ENCODE peak calls at places on chromosomes 12 and 14, in seven cellular contexts. H is cardiac muscle cell, S is ovary, N is transverse colon, W is mucosa of descending colon, G is fibroblast of lung, E is right lobe of liver. O is an unnamed sample.
A peak's percentile ranks its signal among the peaks of the same experiment; 100 is the strongest.

GRCh38 chr14:71554959-71555612 is 377.1 kb upstream of the RGS6 start:
- DNase-seq in H (no peak), S (no peak), N (no peak), W (no peak), G (no peak), E (no peak), O (no peak)

GRCh38 chr12:32126720-32127119 is 20.1 kb downstream of the BICD1 start:
- DNase-seq in H (no peak), S (no peak), N (no peak), W (no peak), G (peak; percentile 93), E (no peak), O (no peak)

GRCh38 chr14:31934767-31935266 is 142.3 kb upstream of the ARHGAP5 start:
- DNase-seq in H (peak; percentile 81), S (peak; percentile 42), N (peak; percentile 67), W (peak; percentile 60), G (peak; percentile 63), E (no peak), O (peak; percentile 63)

GRCh38 chr12:13499008-13499407 is 302.5 kb downstream of the EMP1 start:
- DNase-seq in H (no peak), S (no peak), N (no peak), W (no peak), G (no peak), E (no peak), O (no peak)

GRCh38 chr12:99767809-99768208 is 120.3 kb downstream of the GARIN6 start:
- DNase-seq in H (peak; percentile 40), S (no peak), N (no peak), W (no peak), G (peak; percentile 24), E (no peak), O (no peak)

GRCh38 chr12:6551063-6551461 is 4.8 kb downstream of the IFFO1 start:
- DNase-seq in H (no peak), S (no peak), N (peak; percentile 55), W (peak; percentile 67), G (peak; percentile 22), E (peak; percentile 64), O (no peak)

GRCh38 chr14:67996235-67996634 is 176.7 kb downstream of the RAD51B start:
- DNase-seq in H (no peak), S (no peak), N (no peak), W (no peak), G (no peak), E (no peak), O (no peak)

GRCh38 chr14:75282166-75282547 is 3.5 kb downstream of the FOS start:
- DNase-seq in H (peak; percentile 73), S (no peak), N (peak; percentile 59), W (no peak), G (peak; percentile 15), E (no peak), O (no peak)

GRCh38 chr12:71865166-71865713 is 25.7 kb downstream of the TBC1D15 start:
- DNase-seq in H (peak; percentile 82), S (no peak), N (no peak), W (no peak), G (peak; percentile 95), E (no peak), O (peak; percentile 11)

GRCh38 chr12:121719926-121720414 is 7.4 kb downstream of the TMEM120B start:
- DNase-seq in H (peak; percentile 71), S (no peak), N (no peak), W (no peak), G (peak; percentile 93), E (no peak), O (no peak)

GRCh38 chr14:54105898-54106297 is 149.3 kb upstream of the BMP4 start:
- DNase-seq in H (no peak), S (no peak), N (no peak), W (no peak), G (no peak), E (no peak), O (no peak)

GRCh38 chr12:8780389-8780788 is 42.0 kb upstream of the A2ML1 start:
- DNase-seq in H (peak; percentile 52), S (no peak), N (no peak), W (no peak), G (peak; percentile 38), E (no peak), O (no peak)

GRCh38 chr12:51976376-51977160 is 25.1 kb downstream of the ACVR1B start:
- DNase-seq in H (peak; percentile 97), S (no peak), N (no peak), W (no peak), G (peak; percentile 76), E (no peak), O (no peak)

GRCh38 chr14:93269341-93270068 is 62.4 kb downstream of the UBR7 start:
- DNase-seq in H (peak; percentile 33), S (no peak), N (no peak), W (no peak), G (peak; percentile 76), E (no peak), O (no peak)

GRCh38 chr14:78721756-78722455 is 551.7 kb downstream of the NRXN3 start:
- DNase-seq in H (no peak), S (no peak), N (no peak), W (no peak), G (no peak), E (no peak), O (no peak)

GRCh38 chr12:19546027-19546426 is 106.7 kb downstream of the AEBP2 start:
- DNase-seq in H (peak; percentile 82), S (no peak), N (no peak), W (no peak), G (peak; percentile 29), E (no peak), O (no peak)

GRCh38 chr12:79782197-79782890 is 91.6 kb upstream of the PAWR start:
- DNase-seq in H (peak; percentile 71), S (no peak), N (no peak), W (no peak), G (peak; percentile 87), E (no peak), O (no peak)

GRCh38 chr12:124296295-124296915 is 1.5 kb downstream of the RFLNA start:
- DNase-seq in H (no peak), S (no peak), N (peak; percentile 86), W (peak; percentile 88), G (no peak), E (peak; percentile 43), O (no peak)

GRCh38 chr14:72679591-72680151 is 214.2 kb downstream of the DPF3 start:
- DNase-seq in H (peak; percentile 5), S (no peak), N (no peak), W (no peak), G (peak; percentile 42), E (no peak), O (peak; percentile 51)

DNA sequence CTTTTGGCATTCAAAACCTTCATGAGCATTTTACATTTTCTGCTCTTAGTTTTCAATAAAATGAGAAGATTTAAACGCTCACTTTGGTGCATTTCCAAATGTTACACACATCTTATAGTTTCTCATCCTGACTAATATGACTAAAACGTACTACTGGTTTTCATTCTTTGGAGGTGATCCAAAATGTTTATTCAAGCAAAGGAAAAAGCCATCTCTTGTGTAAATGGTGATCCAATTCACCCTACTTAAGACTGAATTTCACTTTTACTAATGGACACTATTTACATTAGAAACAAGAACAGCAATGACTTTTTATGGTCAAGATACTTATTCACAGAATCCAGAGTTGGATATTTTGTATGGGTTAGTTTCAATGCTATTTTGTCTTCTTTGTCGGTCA is 86.6 kb downstream of the KITLG start:
- DNase-seq in H (peak; percentile 84), S (no peak), N (no peak), W (no peak), G (peak; percentile 92), E (no peak), O (no peak)
- H3K4me3 ChIP-seq in H (no peak overlapping the region), S (no peak overlapping the region), N (no peak overlapping the region), W (no peak overlapping the region), G (no peak overlapping the region), E (no peak overlapping the region), O (no peak overlapping the region)

DNA sequence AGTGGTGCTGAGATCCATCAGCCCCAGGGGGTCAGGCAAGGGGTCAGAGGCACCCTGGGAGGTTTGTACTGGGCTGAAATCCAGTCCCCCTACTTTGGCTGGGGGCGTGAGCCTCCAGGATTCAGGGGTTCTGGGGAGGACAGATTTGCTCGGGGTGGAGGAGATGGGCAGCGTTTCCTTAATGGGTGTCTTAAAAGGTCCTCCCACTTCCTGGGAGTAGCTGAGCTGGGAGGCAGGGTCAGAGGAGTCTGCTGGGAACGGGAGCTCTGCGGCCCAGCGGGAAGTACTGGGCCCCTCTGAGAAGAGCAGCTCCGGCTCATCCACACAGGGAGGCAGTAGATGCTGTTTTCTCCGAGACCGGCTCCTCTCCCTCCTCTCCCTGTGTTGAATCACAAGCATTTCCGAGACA is 2.1 kb upstream of the TEX52 start:
- DNase-seq in H (no peak), S (peak; percentile 69), N (no peak), W (no peak), G (no peak), E (no peak), O (no peak)
- H3K36me3 ChIP-seq in H (no peaks in the 10 kb centered on the region), S (no peaks in the 10 kb centered on the region), N (no peaks in the 10 kb centered on the region), W (no peaks in the 10 kb centered on the region), G (no peaks in the 10 kb centered on the region), E (no peaks in the 10 kb centered on the region), O (peaks cover 47% of the 10 kb centered on the region)

DNA sequence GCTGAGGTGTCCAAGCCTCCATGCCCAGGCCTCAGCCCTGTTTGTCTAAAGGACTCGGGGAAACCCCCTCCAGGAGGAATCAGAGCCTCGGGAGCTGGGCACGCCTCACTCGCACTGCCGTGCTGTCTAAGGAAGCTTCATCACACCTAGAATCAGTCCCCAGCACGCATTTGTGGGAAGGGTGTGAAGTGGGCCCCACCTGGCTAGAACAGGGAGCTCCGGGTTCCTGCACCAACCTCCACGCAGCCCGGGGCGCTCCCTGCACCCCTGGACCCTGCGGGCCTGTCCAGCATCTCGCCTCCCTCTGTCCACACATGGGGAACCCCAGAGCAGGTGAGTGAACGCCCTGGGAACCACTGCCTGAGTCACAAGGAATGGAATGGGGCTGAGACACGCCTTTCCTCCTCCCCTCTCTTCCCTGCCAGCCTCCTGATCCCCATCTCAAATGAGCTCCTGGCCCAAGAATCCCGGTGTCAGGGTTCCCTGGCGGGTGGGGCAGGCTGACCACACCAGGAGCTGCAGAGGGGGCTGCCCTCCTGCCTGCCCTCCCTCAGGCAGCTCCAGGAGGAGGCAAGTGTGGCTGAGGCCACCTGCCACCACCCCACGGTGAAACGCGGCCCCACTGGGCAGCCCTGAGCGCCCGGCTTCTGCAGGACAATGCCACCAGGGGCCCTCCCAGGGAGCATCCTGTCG is 44.6 kb downstream of the GALNT9 start:
- DNase-seq in H (no peak), S (no peak), N (no peak), W (no peak), G (peak; percentile 8), E (no peak), O (no peak)
- TF ChIP-seq CTCF in H (no peak), S (no peak), N (no peak), W (no peak), G (no peak), E (no peak), O (no peak)

GRCh38 chr14:69771136-69771535 is 4.2 kb downstream of the SRSF5 start:
- DNase-seq in H (no peak), S (no peak), N (no peak), W (no peak), G (no peak), E (no peak), O (no peak)

GRCh38 chr14:69767369-69767999 is 542 bp downstream of the SRSF5 start:
- DNase-seq in H (peak; percentile 95), S (peak; percentile 95), N (peak; percentile 92), W (peak; percentile 96), G (peak; percentile 90), E (peak; percentile 92), O (peak; percentile 96)

GRCh38 chr14:69770559-69770958 is 3.6 kb downstream of the SRSF5 start:
- DNase-seq in H (no peak), S (no peak), N (no peak), W (no peak), G (no peak), E (no peak), O (no peak)

GRCh38 chr14:69768873-69769272 is 1.9 kb downstream of the SRSF5 start:
- DNase-seq in H (no peak), S (no peak), N (no peak), W (no peak), G (peak; percentile 24), E (no peak), O (no peak)

GRCh38 chr14:69769623-69770022 is 2.7 kb downstream of the SRSF5 start:
- DNase-seq in H (no peak), S (no peak), N (no peak), W (no peak), G (no peak), E (no peak), O (no peak)
- H3K4me3 ChIP-seq in H (no peak overlapping the region), S (no peak overlapping the region), N (no peak overlapping the region), W (no peak overlapping the region), G (no peak overlapping the region), E (no peak overlapping the region), O (no peak overlapping the region)